ENCODE peak calls at places on chromosomes 12 and 14, in five cellular contexts. G, U, A, B and P are unnamed samples.

GRCh38 chr14:105879503-105879866 is 353.1 kb downstream of the TMEM121 start:
- DNase-seq in G (no peak), U (no peak), A (peak; percentile 21), B (no peak), P (no peak)

GRCh38 chr14:48614003-48614402 is 938.6 kb upstream of the MDGA2 start:
- DNase-seq in G (no peak), U (no peak), A (no peak), B (no peak), P (no peak)

GRCh38 chr14:35043046-35043445 is 3.0 kb upstream of the FAM177A1 start:
- DNase-seq in G (no peak), U (no peak), A (no peak), B (no peak), P (no peak)

GRCh38 chr12:19236656-19237055 is 107.1 kb downstream of the PLEKHA5 start:
- DNase-seq in G (no peak), U (no peak), A (no peak), B (no peak), P (no peak)

GRCh38 chr12:50589650-50590435 is 85.1 kb downstream of the DIP2B start:
- DNase-seq in G (no peak), U (no peak), A (no peak), B (no peak), P (no peak)

GRCh38 chr12:9039397-9039977 is 50.1 kb downstream of the KLRG1 start:
- DNase-seq in G (peak; percentile 70), U (peak; percentile 89), A (no peak), B (peak; percentile 16), P (peak; percentile 66)

GRCh38 chr12:56040151-56040550 is 1.6 kb upstream of the RPS26 start:
- DNase-seq in G (no peak), U (no peak), A (no peak), B (no peak), P (no peak)

GRCh38 chr14:50225067-50225973 is 6.1 kb downstream of the SOS2 start:
- DNase-seq in G (no peak), U (no peak), A (no peak), B (no peak), P (no peak)

GRCh38 chr12:78271546-78271945 is 440.9 kb downstream of the NAV3 start:
- DNase-seq in G (no peak), U (no peak), A (no peak), B (no peak), P (no peak)

GRCh38 chr14:104085889-104086201 is 345 bp downstream of the ASPG start:
- DNase-seq in G (no peak), U (no peak), A (no peak), B (no peak), P (no peak)

GRCh38 chr14:51511265-51511664 is 140.4 kb upstream of the FRMD6 start:
- DNase-seq in G (no peak), U (no peak), A (no peak), B (no peak), P (no peak)

GRCh38 chr12:110253176-110253575 is 27.9 kb upstream of the ATP2A2 start:
- DNase-seq in G (no peak), U (no peak), A (peak; percentile 70), B (no peak), P (no peak)

GRCh38 chr12:64083285-64084210 is 138.5 kb downstream of the KICS2 start:
- DNase-seq in G (no peak), U (no peak), A (peak; percentile 87), B (no peak), P (peak; percentile 59)

GRCh38 chr14:106037380-106037779 is 511.0 kb downstream of the TMEM121 start:
- DNase-seq in G (no peak), U (no peak), A (no peak), B (no peak), P (no peak)

GRCh38 chr12:127656261-127656660 is 610.7 kb upstream of the TMEM132C start:
- DNase-seq in G (no peak), U (no peak), A (no peak), B (no peak), P (no peak)

GRCh38 chr14:41785696-41786095 is 179.0 kb downstream of the LRFN5 start:
- DNase-seq in G (no peak), U (peak; percentile 69), A (no peak), B (peak; percentile 36), P (peak; percentile 0)

GRCh38 chr14:102900631-102901571 is 21.6 kb upstream of the AMN start:
- DNase-seq in G (peak; percentile 82), U (no peak), A (no peak), B (no peak), P (no peak)

GRCh38 chr14:100780246-100780645 is 45.7 kb upstream of the MEG3 start:
- DNase-seq in G (no peak), U (no peak), A (peak; percentile 23), B (no peak), P (no peak)

GRCh38 chr12:120620624-120621023 is 19.8 kb upstream of the CABP1 start:
- DNase-seq in G (no peak), U (peak; percentile 40), A (peak; percentile 51), B (no peak), P (no peak)

GRCh38 chr12:120007272-120007671 is 18.2 kb downstream of the BICDL1 start:
- DNase-seq in G (peak; percentile 26), U (no peak), A (no peak), B (no peak), P (no peak)

GRCh38 chr12:120194226-120194533 is 335 bp downstream of the GCN1 start:
- DNase-seq in G (no peak), U (no peak), A (no peak), B (no peak), P (no peak)

GRCh38 chr14:55881577-55882241 is 236.5 kb upstream of the PELI2 start:
- DNase-seq in G (no peak), U (peak; percentile 42), A (no peak), B (no peak), P (no peak)

GRCh38 chr12:106068296-106068695 is 70.5 kb downstream of the NUAK1 start:
- DNase-seq in G (no peak), U (no peak), A (no peak), B (no peak), P (no peak)

GRCh38 chr14:74965770-74966153 is 10.4 kb upstream of the PGF start:
- DNase-seq in G (no peak), U (no peak), A (no peak), B (no peak), P (no peak)

GRCh38 chr12:131093971-131094830 is 140.5 kb downstream of the ADGRD1 start:
- DNase-seq in G (no peak), U (no peak), A (no peak), B (no peak), P (no peak)

GRCh38 chr14:99944241-99944651 is 121.0 kb upstream of the EVL start:
- DNase-seq in G (peak; percentile 9), U (no peak), A (peak; percentile 36), B (no peak), P (no peak)

GRCh38 chr14:104240426-104241157 is 102.2 kb downstream of the KIF26A start:
- DNase-seq in G (no peak), U (no peak), A (peak; percentile 21), B (peak; percentile 48), P (no peak)

GRCh38 chr14:28102814-28103213 is 663.8 kb upstream of the FOXG1 start:
- DNase-seq in G (no peak), U (no peak), A (no peak), B (no peak), P (no peak)

GRCh38 chr12:104535383-104535782 is 78.6 kb downstream of the CHST11 start:
- DNase-seq in G (no peak), U (no peak), A (no peak), B (no peak), P (no peak)

GRCh38 chr12:18998343-18999270 is 130.9 kb upstream of the PLEKHA5 start:
- DNase-seq in G (no peak), U (peak; percentile 39), A (no peak), B (peak; percentile 12), P (no peak)

GRCh38 chr14:51869426-51870113 is 9.2 kb downstream of the GNG2 start:
- DNase-seq in G (no peak), U (no peak), A (no peak), B (no peak), P (no peak)

GRCh38 chr14:23294734-23295561 is 7.7 kb downstream of the PPP1R3E start:
- DNase-seq in G (no peak), U (peak; percentile 82), A (peak; percentile 50), B (peak; percentile 32), P (peak; percentile 68)

GRCh38 chr12:53917126-53917525 is 21.5 kb upstream of the HOXC13 start:
- DNase-seq in G (no peak), U (no peak), A (no peak), B (no peak), P (no peak)

GRCh38 chr12:98741229-98741614 is 96.1 kb downstream of the APAF1 start:
- DNase-seq in G (no peak), U (no peak), A (no peak), B (no peak), P (no peak)

GRCh38 chr14:62322216-62322615 is 560.0 kb downstream of the SNAPC1 start:
- DNase-seq in G (no peak), U (no peak), A (no peak), B (no peak), P (no peak)

GRCh38 chr14:55730602-55731001 is 150.6 kb downstream of the KTN1 start:
- DNase-seq in G (no peak), U (peak; percentile 58), A (no peak), B (no peak), P (no peak)

GRCh38 chr12:74539765-74540526 is 2.3 kb downstream of the ATXN7L3B start:
- DNase-seq in G (no peak), U (peak; percentile 19), A (no peak), B (no peak), P (no peak)

GRCh38 chr14:55532645-55533309 is 47.2 kb upstream of the KTN1 start:
- DNase-seq in G (no peak), U (peak; percentile 15), A (no peak), B (no peak), P (peak; percentile 77)

GRCh38 chr12:7917392-7918267 is 18.4 kb downstream of the SLC2A3 start:
- DNase-seq in G (no peak), U (no peak), A (no peak), B (no peak), P (no peak)